ENCODE peak calls at places on chromosomes 5 and 9, in five cellular contexts. Q, O, Y, U and J are unnamed samples.

GRCh38 chr9:19130436-19130835 is 3.1 kb upstream of the PLIN2 start:
- DNase-seq in Q (no peak), O (peak), Y (no peak), U (no peak), J (no peak)

GRCh38 chr9:83622814-83623633 is at the start of gene IDNK:
- DNase-seq in Q (peak), O (peak), Y (no peak), U (peak), J (peak)

GRCh38 chr5:95870105-95870672 is 47.7 kb upstream of the GLRX start:
- DNase-seq in Q (no peak), O (no peak), Y (no peak), U (no peak), J (no peak)

GRCh38 chr9:36922548-36922947 is 111.5 kb downstream of the PAX5 start:
- DNase-seq in Q (no peak), O (no peak), Y (no peak), U (no peak), J (no peak)

GRCh38 chr5:152606739-152607138 is 201.7 kb upstream of the NMUR2 start:
- DNase-seq in Q (no peak), O (no peak), Y (no peak), U (no peak), J (no peak)

GRCh38 chr9:136090060-136090735 is 4.9 kb downstream of the NACC2 start:
- DNase-seq in Q (no peak), O (peak), Y (no peak), U (no peak), J (no peak)

GRCh38 chr5:168609806-168610482 is 30.8 kb upstream of the PANK3 start:
- DNase-seq in Q (no peak), O (no peak), Y (no peak), U (no peak), J (no peak)

GRCh38 chr9:126521089-126521488 is 92.6 kb upstream of the LMX1B start:
- DNase-seq in Q (no peak), O (peak), Y (no peak), U (no peak), J (peak)

GRCh38 chr9:503331-503730 is 288.7 kb downstream of the DOCK8 start:
- DNase-seq in Q (no peak), O (no peak), Y (no peak), U (no peak), J (no peak)

GRCh38 chr5:153753645-153754432 is 263.4 kb downstream of the GRIA1 start:
- DNase-seq in Q (no peak), O (no peak), Y (no peak), U (no peak), J (no peak)

GRCh38 chr9:93295031-93295430 is 111.1 kb downstream of the WNK2 start:
- DNase-seq in Q (peak), O (no peak), Y (no peak), U (no peak), J (no peak)

GRCh38 chr5:76701298-76701697 is 14.6 kb upstream of the F2R start:
- DNase-seq in Q (no peak), O (no peak), Y (peak), U (no peak), J (no peak)

GRCh38 chr5:56409331-56410190 is 176.4 kb upstream of the ANKRD55 start:
- DNase-seq in Q (no peak), O (no peak), Y (peak), U (no peak), J (peak)

GRCh38 chr5:56259002-56259511 is 25.9 kb upstream of the ANKRD55 start:
- DNase-seq in Q (no peak), O (no peak), Y (peak), U (no peak), J (no peak)

GRCh38 chr9:85741112-85741874 is 461 bp downstream of the AGTPBP1 start:
- DNase-seq in Q (peak), O (peak), Y (no peak), U (no peak), J (peak)

GRCh38 chr5:153425914-153426313 is 64.6 kb upstream of the GRIA1 start:
- DNase-seq in Q (no peak), O (no peak), Y (no peak), U (no peak), J (peak)

GRCh38 chr5:206406-206805 is 11.5 kb downstream of the CCDC127 start:
- DNase-seq in Q (no peak), O (no peak), Y (no peak), U (no peak), J (no peak)

GRCh38 chr5:119355244-119355635 is 579 bp upstream of the TNFAIP8 start:
- DNase-seq in Q (no peak), O (peak), Y (no peak), U (no peak), J (no peak)

GRCh38 chr5:136285501-136285900 is 79.8 kb downstream of the TRPC7 start:
- DNase-seq in Q (no peak), O (no peak), Y (no peak), U (no peak), J (no peak)

GRCh38 chr5:81626524-81626923 is 124.4 kb downstream of the SSBP2 start:
- DNase-seq in Q (no peak), O (no peak), Y (peak), U (no peak), J (no peak)

GRCh38 chr5:6599739-6600138 is 33.1 kb downstream of the NSUN2 start:
- DNase-seq in Q (no peak), O (no peak), Y (no peak), U (no peak), J (no peak)
- H3K27ac ChIP-seq in Q (no peak), O (no peak), Y (no peak), U (no peak), J (no peak)

DNA sequence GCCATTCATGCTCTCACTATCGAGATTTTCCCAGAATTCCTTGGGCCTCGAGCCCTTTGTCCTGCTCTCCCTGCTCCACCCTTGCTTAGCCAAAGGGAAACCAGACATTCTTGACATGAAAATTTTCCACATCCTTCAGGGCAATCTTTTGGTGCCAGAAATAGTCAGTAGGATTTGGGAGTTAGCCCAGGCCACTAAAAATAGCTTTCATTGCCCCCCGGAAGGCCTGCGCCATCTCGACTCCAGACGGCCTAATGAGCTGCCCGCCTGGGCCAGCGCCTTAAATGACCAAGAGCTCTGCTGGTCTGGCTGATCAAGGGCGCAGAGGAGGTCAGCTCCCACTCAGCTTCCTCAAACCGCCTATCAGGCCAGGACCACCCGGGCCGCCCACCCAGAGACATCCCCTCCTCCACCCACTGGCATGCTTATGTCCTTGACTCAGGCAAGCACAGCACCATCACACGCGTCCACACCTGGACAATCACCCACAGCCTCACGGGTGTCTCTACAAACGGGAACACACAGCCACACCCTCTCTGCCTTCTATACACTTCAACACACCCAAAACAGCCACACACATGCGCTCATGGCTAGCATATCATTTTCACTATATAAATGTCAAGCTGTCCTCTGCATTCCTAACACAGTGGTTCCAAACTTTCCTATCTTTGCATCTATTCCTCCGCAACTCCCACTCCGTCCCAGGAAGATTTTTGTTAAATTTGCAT is 20.9 kb downstream of the DUSP1 start:
- DNase-seq in Q (peak), O (no peak), Y (no peak), U (no peak), J (no peak)
- H3K27ac ChIP-seq in Q (peak), O (no peak), Y (no peak), U (peak), J (no peak)

GRCh38 chr5:39062530-39062929 is 11.7 kb downstream of the RICTOR start:
- DNase-seq in Q (no peak), O (no peak), Y (no peak), U (no peak), J (no peak)
- H3K27ac ChIP-seq in Q (no peak), O (no peak), Y (no peak), U (no peak), J (no peak)

GRCh38 chr9:133377721-133378216 is 1.6 kb downstream of the STKLD1 start:
- DNase-seq in Q (no peak), O (no peak), Y (no peak), U (no peak), J (peak)

GRCh38 chr9:133374612-133375115 is 1.2 kb downstream of the SURF4 start:
- DNase-seq in Q (no peak), O (no peak), Y (no peak), U (no peak), J (no peak)

GRCh38 chr9:133378408-133378962 is 2.3 kb downstream of the STKLD1 start:
- DNase-seq in Q (no peak), O (no peak), Y (no peak), U (no peak), J (no peak)

GRCh38 chr9:133375116-133375723 is 640 bp downstream of the SURF4 start:
- DNase-seq in Q (peak), O (peak), Y (no peak), U (no peak), J (peak)

DNA sequence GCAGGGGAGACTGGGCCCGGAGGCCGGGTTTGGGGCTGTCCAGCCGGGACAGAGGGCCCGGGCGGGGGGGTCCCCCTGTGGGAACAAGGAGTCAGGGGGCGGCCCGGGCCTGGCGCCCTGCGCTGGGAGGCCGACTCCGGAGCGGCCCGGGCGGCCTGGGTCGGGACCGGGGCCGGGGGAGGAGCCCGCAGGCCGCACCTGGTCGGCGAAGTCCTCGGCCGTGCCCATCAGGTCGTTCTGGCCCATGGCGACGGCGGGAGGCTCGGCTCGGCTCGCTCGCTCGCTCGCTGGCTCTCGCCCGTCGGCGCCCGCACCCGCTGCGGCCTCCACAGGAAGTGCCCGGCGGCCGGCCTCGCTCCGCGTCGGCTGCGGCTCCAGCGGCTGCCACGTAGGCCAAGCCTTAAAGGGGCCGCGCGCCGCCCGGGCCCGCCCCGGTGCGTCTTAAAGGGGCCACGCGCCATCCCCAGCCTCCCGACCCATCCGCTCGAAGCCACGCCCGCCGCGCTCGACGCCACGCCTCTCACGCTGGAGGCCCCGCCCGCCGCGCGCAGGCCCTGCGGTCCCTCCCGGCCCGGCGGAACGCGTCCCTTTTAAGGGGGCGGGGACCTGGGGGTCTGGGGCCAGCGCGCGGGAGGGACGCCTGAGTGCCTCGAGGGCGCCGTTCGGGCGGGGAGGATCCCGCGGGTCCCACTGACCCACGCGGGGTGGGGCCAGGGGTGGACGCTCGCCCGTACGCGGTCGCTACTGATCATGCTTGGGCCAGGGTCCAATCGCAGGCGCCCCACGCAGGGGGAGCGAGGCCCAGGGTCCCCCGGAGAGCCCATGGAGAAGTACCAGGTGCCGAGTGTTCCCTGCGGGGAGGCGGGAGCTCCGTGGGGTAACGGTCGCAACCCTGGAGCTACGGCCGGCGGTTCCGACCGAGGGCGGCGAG is at the start of the genes STKLD1 and SURF4:
- DNase-seq in Q (peak), O (peak), Y (peak), U (peak), J (peak)
- H3K27ac ChIP-seq in Q (peak), O (peak), Y (peak), U (peak), J (peak)

DNA sequence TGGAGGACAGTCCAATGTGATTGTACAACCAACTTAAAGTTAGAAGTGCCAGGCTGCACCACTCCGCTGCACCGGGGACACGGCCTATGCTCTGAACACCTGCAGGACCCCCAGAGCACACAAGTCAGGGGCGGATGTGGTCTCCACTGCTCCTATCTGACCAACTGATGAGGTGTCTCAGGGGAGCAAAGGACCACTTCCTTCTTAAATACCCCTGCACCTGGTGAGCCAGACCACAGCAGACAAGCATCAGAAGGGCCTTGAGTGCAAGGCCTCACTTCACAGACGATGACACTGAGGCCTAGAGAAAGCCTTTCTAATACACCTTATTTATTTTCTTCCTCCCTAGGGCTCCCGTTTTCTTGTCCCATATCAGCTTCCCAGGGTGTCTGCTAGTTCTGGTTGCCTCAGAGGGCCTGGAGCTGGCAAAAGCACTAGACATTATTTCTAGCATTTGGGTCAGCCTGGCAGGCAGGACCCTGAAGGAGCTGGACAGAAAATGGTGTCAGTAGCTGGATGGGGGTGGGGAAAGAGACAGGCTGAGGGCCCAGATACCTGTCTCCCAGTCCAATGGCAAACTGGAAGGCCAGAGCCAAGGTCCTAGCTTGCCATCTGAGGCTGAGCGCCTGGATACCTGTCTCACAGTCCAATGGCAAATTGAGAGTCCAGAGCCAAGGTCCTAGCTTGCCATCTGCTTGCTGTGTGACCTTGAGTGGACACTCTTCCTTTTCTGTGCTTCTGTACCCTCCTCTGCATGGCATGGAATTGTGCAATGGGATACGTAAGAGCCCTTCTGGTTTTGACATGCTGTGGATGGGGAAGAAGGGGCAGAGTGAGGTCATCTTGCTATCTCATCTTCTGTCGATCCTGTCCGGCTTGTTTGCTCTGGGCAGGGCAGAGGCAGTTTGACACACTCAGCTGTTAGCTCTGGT is 9.0 kb downstream of the CCDC69 start:
- DNase-seq in Q (peak), O (no peak), Y (no peak), U (no peak), J (no peak)
- H3K27ac ChIP-seq in Q (peak), O (no peak), Y (no peak), U (peak), J (no peak)

GRCh38 chr5:96961053-96961452 is 25.2 kb downstream of the LNPEP start:
- DNase-seq in Q (no peak), O (no peak), Y (no peak), U (no peak), J (no peak)
- H3K27ac ChIP-seq in Q (peak), O (no peak), Y (no peak), U (no peak), J (no peak)

GRCh38 chr5:58437661-58438060 is 22.2 kb downstream of the PLK2 start:
- DNase-seq in Q (no peak), O (no peak), Y (no peak), U (no peak), J (no peak)
- H3K27ac ChIP-seq in Q (no peak), O (no peak), Y (peak), U (no peak), J (no peak)

GRCh38 chr9:128828719-128829452 is 708 bp downstream of the SPOUT1 start:
- DNase-seq in Q (no peak), O (no peak), Y (no peak), U (no peak), J (no peak)
- H3K27ac ChIP-seq in Q (peak), O (no peak), Y (peak), U (peak), J (peak)

DNA sequence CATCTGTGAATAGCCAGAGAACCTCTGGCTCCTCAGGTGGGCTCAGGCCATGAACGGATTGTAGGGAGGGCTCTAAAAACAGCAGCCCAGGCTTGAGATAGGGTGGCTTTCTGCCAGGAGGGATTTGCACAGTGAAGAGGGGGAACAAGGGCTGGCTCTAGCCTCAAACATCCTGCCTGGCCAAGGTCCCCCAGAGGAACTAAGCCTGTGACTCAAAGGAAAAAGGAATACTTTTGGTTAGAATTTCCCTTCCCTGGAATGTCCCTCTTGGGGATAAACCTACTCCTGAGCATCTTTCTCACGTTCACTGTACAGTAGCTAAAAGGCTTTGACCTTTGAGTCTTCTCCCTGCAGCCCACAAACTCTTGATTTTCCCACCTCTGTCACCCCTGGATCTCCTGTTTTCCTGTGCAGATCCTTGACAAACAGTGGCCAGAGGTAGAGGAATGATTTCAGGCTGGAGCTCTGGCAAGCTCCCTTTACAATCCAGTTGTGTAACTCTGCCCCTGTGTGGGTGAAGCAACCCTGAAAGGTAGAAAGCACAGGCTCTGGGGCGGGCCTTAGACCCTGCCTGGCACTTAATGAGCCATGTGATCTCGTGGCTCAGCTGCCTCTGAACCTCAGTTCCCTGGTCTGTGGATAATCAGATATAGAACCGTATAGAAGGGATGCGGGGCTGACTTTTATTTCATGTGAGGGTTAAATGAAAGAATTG is 17.4 kb downstream of the SEC61B start:
- DNase-seq in Q (no peak), O (no peak), Y (no peak), U (no peak), J (no peak)
- H3K27ac ChIP-seq in Q (no peak), O (no peak), Y (peak), U (peak), J (no peak)

DNA sequence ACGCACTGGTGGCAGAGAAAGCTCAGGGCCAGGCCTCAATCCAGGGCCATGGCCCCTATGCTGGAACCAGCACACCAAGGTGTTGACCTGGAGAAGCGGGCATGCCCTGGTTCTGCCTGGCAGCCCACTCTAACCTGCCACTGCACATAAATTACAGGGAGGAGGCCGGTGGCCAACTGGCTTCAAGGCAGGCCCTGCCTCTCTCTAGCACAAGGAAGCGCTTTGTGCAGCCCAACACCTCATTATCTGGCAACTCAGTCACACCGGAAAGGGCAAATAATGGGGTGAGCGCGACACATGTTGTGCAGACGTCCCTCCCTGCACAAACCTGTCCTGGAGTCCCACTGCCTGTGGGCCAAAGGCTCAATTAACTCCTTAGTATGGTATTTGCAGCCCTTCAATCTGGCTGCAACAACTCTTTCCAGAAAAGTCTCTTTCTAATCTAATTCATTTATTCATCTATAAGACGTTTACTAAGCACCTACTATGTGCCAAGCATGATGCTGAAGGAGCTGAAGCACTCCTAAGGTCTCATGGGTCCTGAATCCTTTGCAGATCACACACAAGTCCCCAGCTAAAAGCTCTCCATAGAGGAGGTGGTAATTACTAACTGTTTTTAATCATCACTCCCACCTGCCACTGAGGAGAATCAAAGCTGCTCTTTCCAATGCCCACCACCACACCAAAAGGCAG is 24.9 kb downstream of the SHB start:
- DNase-seq in Q (no peak), O (no peak), Y (no peak), U (no peak), J (no peak)
- H3K27ac ChIP-seq in Q (no peak), O (no peak), Y (no peak), U (no peak), J (no peak)